ENCODE peak calls at places on chromosomes 6 and 20, in eight cellular contexts. H is heart right ventricle; R is GM20000; N is activated CD4-positive, alpha-beta T cell treated with anti-CD3 and anti-CD28 coated beads, Interleukin-2, amount 50 U/mL, for 24 hours; K is T-helper 1 cell; U is NCI-H446; F is NCI-H748 treated with DMSO at 0.1 percent for 48 hours; C is T47D. P is an unnamed sample.

GRCh38 chr6:76789580-76789979 is 673.7 kb downstream of the HTR1B start:
- DNase-seq in C (no peak), U (no peak), F (no peak), N (no peak), K (no peak), R (no peak), H (no peak), P (no peak)

GRCh38 chr20:37915800-37916570 is 13.1 kb downstream of the VSTM2L start:
- DNase-seq in H (no peak), U (no peak), K (no peak), R (no peak), F (no peak), C (no peak), N (no peak), P (no peak)

GRCh38 chr6:16547586-16547985 is 213.7 kb downstream of the ATXN1 start:
- DNase-seq in H (no peak), K (no peak), C (no peak), R (no peak), N (no peak), F (no peak), U (no peak), P (no peak)

GRCh38 chr6:150813319-150813992 is 52.0 kb upstream of the MTHFD1L start:
- DNase-seq in K (peak; percentile 21), H (no peak), R (peak; percentile 62), F (no peak), C (peak; percentile 70), U (no peak), N (peak; percentile 14), P (no peak)

GRCh38 chr20:31841928-31842327 is 3.5 kb downstream of the FOXS1 start:
- DNase-seq in H (no peak), C (no peak), R (no peak), K (no peak), U (no peak), N (no peak), F (no peak), P (no peak)

GRCh38 chr6:41939091-41939847 is 2.3 kb downstream of the CCND3 start:
- DNase-seq in H (peak; percentile 35), U (peak; percentile 18), R (no peak), K (peak; percentile 51), C (no peak), F (no peak), N (no peak), P (peak; percentile 45)

GRCh38 chr6:112441607-112442006 is 94.5 kb downstream of the RFPL4B start:
- DNase-seq in R (no peak), H (no peak), K (no peak), N (no peak), U (no peak), F (no peak), C (no peak), P (no peak)

GRCh38 chr6:139054001-139054400 is 25.5 kb downstream of the ABRACL start:
- DNase-seq in F (no peak), C (no peak), K (no peak), R (no peak), H (no peak), U (no peak), N (no peak), P (no peak)

GRCh38 chr6:41655706-41656668 is 17.7 kb downstream of the MDFI start:
- DNase-seq in U (no peak), F (no peak), R (no peak), H (no peak), C (peak; percentile 28), N (no peak), K (no peak), P (no peak)

GRCh38 chr20:17612287-17612974 is 42.6 kb downstream of the DSTN start:
- DNase-seq in H (no peak), R (no peak), C (no peak), F (no peak), N (no peak), U (no peak), K (peak; percentile 24), P (no peak)

GRCh38 chr6:35415065-35415880 is 36.9 kb upstream of the FANCE start:
- DNase-seq in C (peak; percentile 91), R (no peak), K (peak; percentile 33), H (peak; percentile 78), F (peak; percentile 94), N (no peak), U (peak; percentile 87), P (peak; percentile 63)

GRCh38 chr20:23920936-23921335 is 41.4 kb upstream of the CST5 start:
- DNase-seq in R (no peak), U (no peak), N (no peak), C (no peak), F (no peak), K (no peak), H (no peak), P (no peak)

GRCh38 chr6:39003488-39003887 is 45.1 kb upstream of the GLP1R start:
- DNase-seq in N (no peak), K (no peak), R (no peak), F (no peak), U (no peak), H (no peak), C (no peak), P (no peak)

GRCh38 chr6:36113701-36114100 is 16.6 kb upstream of the MAPK13 start:
- DNase-seq in K (no peak), N (no peak), H (no peak), U (no peak), C (no peak), F (no peak), R (no peak), P (no peak)

P was measured in Karpas-422.